ENCODE peak calls at places on chromosomes 6 and 20, in six cellular contexts. T is posterior cingulate gyrus, X is OCI-M1, N is foreskin melanocyte, W is left lung, S is PC-9. Y is an unnamed sample.

GRCh38 chr6:99241905-99242534 is 107.5 kb downstream of the FAXC start:
- DNase-seq in T (no peak), X (peak; percentile 73), N (peak; percentile 26), W (no peak), S (no peak), Y (peak; percentile 53)

GRCh38 chr6:43203029-43203717 is 21.2 kb downstream of the CUL9 start:
- DNase-seq in T (peak; percentile 57), X (no peak), N (no peak), W (no peak), S (no peak), Y (no peak)

GRCh38 chr6:136095961-136096360 is 154.2 kb downstream of the MTFR2 start:
- DNase-seq in T (no peak), X (no peak), N (no peak), W (no peak), S (no peak), Y (no peak)

GRCh38 chr6:87858440-87858839 is 156.4 kb upstream of the AKIRIN2 start:
- DNase-seq in T (no peak), X (no peak), N (no peak), W (no peak), S (no peak), Y (no peak)

GRCh38 chr6:139249387-139249786 is 42.4 kb downstream of the TXLNB start:
- DNase-seq in T (no peak), X (no peak), N (no peak), W (no peak), S (no peak), Y (no peak)

GRCh38 chr6:163955752-163956151 is 541.2 kb downstream of the QKI start:
- DNase-seq in T (no peak), X (no peak), N (no peak), W (no peak), S (no peak), Y (no peak)

GRCh38 chr20:37071481-37071911 is 24.3 kb downstream of the RBL1 start:
- DNase-seq in T (peak; percentile 13), X (no peak), N (peak; percentile 80), W (no peak), S (no peak), Y (no peak)

GRCh38 chr6:170497845-170498281 is 55.2 kb downstream of the PSMB1 start:
- DNase-seq in T (no peak), X (no peak), N (peak; percentile 15), W (no peak), S (no peak), Y (no peak)

GRCh38 chr6:89034586-89035251 is 45.8 kb upstream of the PNRC1 start:
- DNase-seq in T (no peak), X (no peak), N (no peak), W (no peak), S (no peak), Y (no peak)

GRCh38 chr6:47004458-47004857 is 37.7 kb downstream of the ADGRF1 start:
- DNase-seq in T (no peak), X (peak; percentile 29), N (no peak), W (no peak), S (no peak), Y (no peak)

GRCh38 chr20:24870876-24871275 is 78.2 kb upstream of the CST7 start:
- DNase-seq in T (peak; percentile 82), X (no peak), N (no peak), W (no peak), S (no peak), Y (no peak)

GRCh38 chr6:27188206-27188884 is 59.2 kb upstream of the PRSS16 start:
- DNase-seq in T (peak; percentile 85), X (peak; percentile 93), N (peak; percentile 80), W (no peak), S (peak; percentile 71), Y (peak; percentile 65)

GRCh38 chr20:63330084-63330760 is 30.9 kb downstream of the CHRNA4 start:
- DNase-seq in T (peak; percentile 45), X (no peak), N (no peak), W (peak; percentile 53), S (no peak), Y (no peak)

GRCh38 chr6:36350681-36351091 is 14.0 kb upstream of the BNIP5 start:
- DNase-seq in T (peak; percentile 67), X (peak; percentile 93), N (peak; percentile 64), W (no peak), S (peak; percentile 80), Y (peak; percentile 34)

GRCh38 chr6:117776441-117776840 is 101.2 kb downstream of the NUS1 start:
- DNase-seq in T (no peak), X (peak; percentile 65), N (peak; percentile 3), W (no peak), S (no peak), Y (no peak)

GRCh38 chr20:13251556-13251955 is 30.5 kb downstream of the ISM1 start:
- DNase-seq in T (no peak), X (no peak), N (peak; percentile 89), W (no peak), S (no peak), Y (no peak)

GRCh38 chr6:136093835-136094234 is 156.3 kb downstream of the MTFR2 start:
- DNase-seq in T (no peak), X (no peak), N (no peak), W (no peak), S (no peak), Y (no peak)

GRCh38 chr6:133977983-133978895 is 25.2 kb downstream of the TBPL1 start:
- DNase-seq in T (no peak), X (no peak), N (no peak), W (no peak), S (peak; percentile 55), Y (no peak)

GRCh38 chr6:24753545-24753944 is 21.2 kb upstream of the GMNN start:
- DNase-seq in T (no peak), X (no peak), N (no peak), W (no peak), S (no peak), Y (no peak)

GRCh38 chr20:10342152-10342551 is 91.9 kb downstream of the MKKS start:
- DNase-seq in T (no peak), X (no peak), N (no peak), W (peak; percentile 60), S (no peak), Y (no peak)

Y was measured in Calu3.